ENCODE peak calls at places on chromosomes 11 and 22, in seven cellular contexts. Y is tibial nerve, D is K562, V is esophagus squamous epithelium, U is HepG2, M is Peyer's patch, H is IMR-90. A is an unnamed sample.

GRCh38 chr11:130908770-130909625 is 7.3 kb downstream of the SNX19 start:
- DNase-seq in Y (no peak), D (no peak), V (no peak), U (no peak), M (no peak), H (peak; percentile 91), A (no peak)

GRCh38 chr11:102807921-102808320 is 10.0 kb upstream of the MMP1 start:
- DNase-seq in Y (no peak), D (peak; percentile 15), V (no peak), U (peak; percentile 37), M (no peak), H (peak; percentile 19), A (peak; percentile 18)

GRCh38 chr11:65546217-65546958 is 11.8 kb downstream of the LTBP3 start:
- DNase-seq in Y (peak; percentile 71), D (peak; percentile 97), V (peak; percentile 73), U (peak; percentile 75), M (peak; percentile 100), H (no peak), A (peak; percentile 60)

GRCh38 chr11:123194308-123195181 is 503 bp downstream of the CLMP start:
- DNase-seq in Y (no peak), D (no peak), V (no peak), U (no peak), M (no peak), H (peak; percentile 48), A (no peak)

GRCh38 chr11:23311986-23312940 is 452.0 kb upstream of the CCDC179 start:
- DNase-seq in Y (no peak), D (no peak), V (no peak), U (no peak), M (no peak), H (peak; percentile 74), A (no peak)

GRCh38 chr11:97909544-97910394 is 1111.0 kb upstream of the CNTN5 start:
- DNase-seq in Y (no peak), D (no peak), V (no peak), U (no peak), M (no peak), H (peak; percentile 57), A (no peak)

GRCh38 chr22:41557401-41558240 is 3.2 kb upstream of the CSDC2 start:
- DNase-seq in Y (peak; percentile 57), D (peak; percentile 53), V (no peak), U (peak; percentile 70), M (peak; percentile 24), H (peak; percentile 94), A (peak; percentile 87)

GRCh38 chr11:112511271-112511670 is 250.6 kb upstream of the PLET1 start:
- DNase-seq in Y (no peak), D (no peak), V (no peak), U (no peak), M (no peak), H (no peak), A (no peak)

GRCh38 chr22:38317237-38317994 is at the start of gene CSNK1E:
- DNase-seq in Y (peak; percentile 77), D (peak; percentile 86), V (no peak), U (no peak), M (peak; percentile 80), H (peak; percentile 33), A (peak; percentile 69)

GRCh38 chr11:77468527-77468926 is 5.4 kb downstream of the PAK1 start:
- DNase-seq in Y (no peak), D (no peak), V (no peak), U (no peak), M (no peak), H (no peak), A (no peak)

GRCh38 chr11:131889146-131889577 is 518.7 kb downstream of the NTM start:
- DNase-seq in Y (no peak), D (no peak), V (no peak), U (no peak), M (no peak), H (peak; percentile 95), A (no peak)

GRCh38 chr11:57983211-57983610 is 40.5 kb upstream of the OR9Q1 start:
- DNase-seq in Y (no peak), D (no peak), V (no peak), U (no peak), M (no peak), H (no peak), A (no peak)

GRCh38 chr22:36921309-36922096 is 8.1 kb downstream of the CSF2RB start:
- DNase-seq in Y (no peak), D (no peak), V (no peak), U (no peak), M (peak; percentile 38), H (no peak), A (no peak)

GRCh38 chr11:128184981-128185380 is 402.4 kb downstream of the ETS1 start:
- DNase-seq in Y (no peak), D (no peak), V (no peak), U (no peak), M (no peak), H (no peak), A (no peak)

GRCh38 chr11:72352859-72353551 is 81.3 kb downstream of the CLPB start:
- DNase-seq in Y (peak; percentile 41), D (no peak), V (no peak), U (no peak), M (no peak), H (peak; percentile 85), A (peak; percentile 89)

GRCh38 chr11:117814204-117814765 is 10.3 kb downstream of the FXYD2 start:
- DNase-seq in Y (no peak), D (no peak), V (no peak), U (no peak), M (no peak), H (no peak), A (no peak)

GRCh38 chr11:133619397-133619796 is 87.1 kb upstream of the OPCML start:
- DNase-seq in Y (no peak), D (no peak), V (no peak), U (no peak), M (no peak), H (no peak), A (no peak)

DNA sequence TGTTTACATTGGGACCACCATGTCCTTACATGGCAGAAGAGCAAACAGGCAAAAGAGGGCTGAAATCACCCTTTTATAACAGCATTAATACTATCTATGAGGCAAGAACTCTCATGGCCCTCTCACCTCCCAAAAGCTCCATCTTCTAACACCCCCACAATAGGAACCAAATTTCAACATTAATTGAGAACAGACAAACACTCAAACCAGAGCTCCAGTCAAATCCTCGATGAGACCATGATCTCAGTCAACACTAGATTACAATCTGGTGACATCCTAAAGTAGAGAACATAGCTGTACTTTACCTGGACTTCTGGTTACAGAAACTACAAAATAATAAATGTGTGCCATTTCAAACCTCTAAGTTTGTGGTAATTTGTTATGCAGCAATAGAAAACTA is 25.1 kb downstream of the OR2AG2 start:
- DNase-seq in Y (no peak), D (no peak), V (no peak), U (no peak), M (no peak), H (no peak), A (no peak)
- H3K27ac ChIP-seq in Y (peak overlapping the region; percentile 78), D (peak overlapping the region; percentile 72), V (peak overlapping the region; percentile 73), U (no peak overlapping the region), M (peak overlapping the region; percentile 77), H (no peak overlapping the region), A (no peak overlapping the region)

GRCh38 chr22:21736948-21737347 is 1.4 kb upstream of the YPEL1 start:
- DNase-seq in Y (no peak), D (peak; percentile 23), V (no peak), U (no peak), M (no peak), H (no peak), A (no peak)

GRCh38 chr22:21734540-21735197 is 925 bp downstream of the YPEL1 start:
- DNase-seq in Y (no peak), D (peak; percentile 46), V (no peak), U (no peak), M (peak; percentile 28), H (no peak), A (no peak)

GRCh38 chr22:21738081-21738480 is 2.5 kb upstream of the YPEL1 start:
- DNase-seq in Y (no peak), D (peak; percentile 34), V (no peak), U (no peak), M (no peak), H (no peak), A (no peak)

GRCh38 chr22:21735198-21736083 is at the start of gene YPEL1:
- DNase-seq in Y (peak; percentile 91), D (peak; percentile 100), V (peak; percentile 71), U (peak; percentile 76), M (peak; percentile 93), H (peak; percentile 95), A (peak; percentile 98)

GRCh38 chr22:21736084-21736642 is 569 bp upstream of the YPEL1 start:
- DNase-seq in Y (no peak), D (no peak), V (no peak), U (no peak), M (no peak), H (no peak), A (no peak)
- TF ChIP-seq POLR2A in Y (no peak), D (no peak), V (no peak), U (no peak), M (no peak), H (no peak), A (no peak)

GRCh38 chr11:10376061-10376460 is 71.2 kb downstream of the ADM start:
- DNase-seq in Y (no peak), D (no peak), V (no peak), U (no peak), M (no peak), H (no peak), A (peak; percentile 79)

GRCh38 chr11:10374386-10374785 is 69.5 kb downstream of the ADM start:
- DNase-seq in Y (no peak), D (no peak), V (no peak), U (no peak), M (no peak), H (peak; percentile 44), A (no peak)

GRCh38 chr11:10373929-10374328 is 69.1 kb downstream of the ADM start:
- DNase-seq in Y (no peak), D (no peak), V (no peak), U (no peak), M (no peak), H (no peak), A (no peak)

GRCh38 chr11:10377182-10377581 is 72.3 kb downstream of the ADM start:
- DNase-seq in Y (no peak), D (no peak), V (no peak), U (no peak), M (no peak), H (no peak), A (no peak)

DNA sequence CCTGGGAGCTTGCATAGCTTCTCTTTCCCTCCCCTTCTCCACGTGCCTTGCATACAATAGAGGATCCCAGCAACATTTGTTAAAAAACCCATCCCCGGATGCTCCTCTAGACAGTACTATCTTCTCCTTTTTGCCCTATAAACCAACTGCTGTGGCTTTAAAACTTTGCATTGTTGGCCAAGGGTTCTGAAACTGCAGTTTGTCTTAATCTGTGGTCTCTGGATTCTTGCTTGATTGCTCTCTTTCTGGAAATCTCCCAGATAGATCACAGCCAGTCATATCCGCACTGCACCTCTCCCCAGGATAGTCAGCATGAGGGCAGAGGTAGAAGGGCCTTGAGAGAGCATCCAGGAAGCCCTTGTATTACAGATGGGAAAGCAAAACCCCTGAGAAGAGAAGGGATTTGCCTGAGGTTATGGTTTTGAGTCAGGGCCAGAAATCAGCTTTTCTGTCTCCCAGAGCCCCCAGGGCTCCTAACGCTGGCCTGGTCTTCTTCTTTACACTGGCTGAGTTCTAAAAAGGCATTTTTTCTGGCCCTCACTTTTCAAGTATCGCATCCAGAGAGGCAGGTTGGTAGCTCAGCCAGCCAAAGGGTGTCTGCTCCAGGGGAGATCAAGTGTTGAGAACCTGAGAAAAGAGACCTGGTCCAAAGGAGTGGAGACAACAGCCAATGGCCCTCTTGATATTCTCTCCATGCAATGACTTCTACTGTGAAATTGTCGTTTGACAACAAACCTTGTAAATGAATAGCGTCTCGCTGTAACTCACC is 70.6 kb downstream of the ADM start:
- DNase-seq in Y (no peak), D (no peak), V (no peak), U (no peak), M (no peak), H (peak; percentile 95), A (no peak)
- H3K27ac ChIP-seq in Y (peak overlapping the region; percentile 8), D (no peak overlapping the region), V (peak overlapping the region; percentile 42), U (no peak overlapping the region), M (no peak overlapping the region), H (peak overlapping the region; percentile 70), A (peak overlapping the region; percentile 19)

GRCh38 chr22:20116951-20117645 is at the start of gene TRMT2A:
- DNase-seq in Y (peak; percentile 98), D (peak; percentile 100), V (peak; percentile 93), U (peak; percentile 95), M (peak; percentile 98), H (peak; percentile 98), A (peak; percentile 98)
- TF ChIP-seq POLR2A in Y (peak; percentile 34), D (peak; percentile 90), V (peak; percentile 39), U (no peak), M (peak; percentile 16), H (peak; percentile 67), A (peak; percentile 6)

A was measured in adrenal gland.